ENCODE peak calls at places on chromosome 2, in four cellular contexts. One of them, this sample, is unnamed. For H3K4me1, the result is how much of the 10 kb centered on the place peaks cover.

GRCh38 chr2:10536569-10537133 is 88.5 kb upstream of the ODC1 start:
- DNase-seq in aorta: no peak
- DNase-seq in body of pancreas: no peak
- DNase-seq in effector memory CD4-positive, alpha-beta T cell: no peak
- DNase-seq in this sample: no peak

GRCh38 chr2:213238753-213239591 is 45.3 kb upstream of the SPAG16 start:
- DNase-seq in aorta: no peak
- DNase-seq in body of pancreas: peak
- DNase-seq in effector memory CD4-positive, alpha-beta T cell: no peak
- DNase-seq in this sample: no peak

GRCh38 chr2:12835733-12836132 is 119.0 kb downstream of the TRIB2 start:
- DNase-seq in aorta: no peak
- DNase-seq in body of pancreas: no peak
- DNase-seq in effector memory CD4-positive, alpha-beta T cell: no peak
- DNase-seq in this sample: no peak

GRCh38 chr2:108184421-108184820 is 55.3 kb upstream of the SULT1C3 start:
- DNase-seq in aorta: no peak
- DNase-seq in body of pancreas: no peak
- DNase-seq in effector memory CD4-positive, alpha-beta T cell: no peak
- DNase-seq in this sample: no peak

GRCh38 chr2:147679664-147680502 is 164.9 kb upstream of the ACVR2A start:
- DNase-seq in aorta: no peak
- DNase-seq in body of pancreas: no peak
- DNase-seq in effector memory CD4-positive, alpha-beta T cell: no peak
- DNase-seq in this sample: no peak

GRCh38 chr2:10439971-10440370 is 8.2 kb downstream of the ODC1 start:
- DNase-seq in aorta: no peak
- DNase-seq in body of pancreas: no peak
- DNase-seq in effector memory CD4-positive, alpha-beta T cell: no peak
- DNase-seq in this sample: no peak

GRCh38 chr2:102116675-102117471 is 25.7 kb upstream of the IL1R1 start:
- DNase-seq in aorta: no peak
- DNase-seq in body of pancreas: no peak
- DNase-seq in effector memory CD4-positive, alpha-beta T cell: no peak
- DNase-seq in this sample: no peak

GRCh38 chr2:71385008-71385407 is 53.4 kb downstream of the ZNF638 start:
- DNase-seq in aorta: no peak
- DNase-seq in body of pancreas: no peak
- DNase-seq in effector memory CD4-positive, alpha-beta T cell: no peak
- DNase-seq in this sample: no peak

GRCh38 chr2:107729456-107729855 is 97.2 kb upstream of the RGPD4 start:
- DNase-seq in aorta: no peak
- DNase-seq in body of pancreas: no peak
- DNase-seq in effector memory CD4-positive, alpha-beta T cell: no peak
- DNase-seq in this sample: no peak

GRCh38 chr2:164642946-164643555 is 21.8 kb upstream of the GRB14 start:
- DNase-seq in aorta: no peak
- DNase-seq in body of pancreas: no peak
- DNase-seq in effector memory CD4-positive, alpha-beta T cell: no peak
- DNase-seq in this sample: no peak

GRCh38 chr2:86410581-86410980 is 30.6 kb upstream of the KDM3A start:
- DNase-seq in aorta: no peak
- DNase-seq in body of pancreas: no peak
- DNase-seq in effector memory CD4-positive, alpha-beta T cell: no peak
- DNase-seq in this sample: no peak

GRCh38 chr2:171522057-171522803 is at the start of gene CYBRD1:
- DNase-seq in aorta: peak
- DNase-seq in body of pancreas: peak
- DNase-seq in effector memory CD4-positive, alpha-beta T cell: no peak
- DNase-seq in this sample: no peak

GRCh38 chr2:38178142-38178541 is 102.2 kb upstream of the CYP1B1 start:
- DNase-seq in aorta: no peak
- DNase-seq in body of pancreas: no peak
- DNase-seq in effector memory CD4-positive, alpha-beta T cell: no peak
- DNase-seq in this sample: no peak

GRCh38 chr2:98027535-98027934 is 31.8 kb upstream of the TMEM131 start:
- DNase-seq in aorta: no peak
- DNase-seq in body of pancreas: no peak
- DNase-seq in effector memory CD4-positive, alpha-beta T cell: no peak
- DNase-seq in this sample: no peak

GRCh38 chr2:29522951-29523669 is 398.3 kb downstream of the ALK start:
- DNase-seq in aorta: no peak
- DNase-seq in body of pancreas: no peak
- DNase-seq in effector memory CD4-positive, alpha-beta T cell: no peak
- DNase-seq in this sample: no peak

GRCh38 chr2:50346104-50346503 is 685.8 kb downstream of the NRXN1 start:
- DNase-seq in aorta: no peak
- DNase-seq in body of pancreas: no peak
- DNase-seq in effector memory CD4-positive, alpha-beta T cell: no peak
- DNase-seq in this sample: no peak

GRCh38 chr2:55133467-55134315 is 83.4 kb upstream of the RTN4 start:
- DNase-seq in aorta: no peak
- DNase-seq in body of pancreas: no peak
- DNase-seq in effector memory CD4-positive, alpha-beta T cell: peak
- DNase-seq in this sample: peak

GRCh38 chr2:232901711-232902578 is 31.9 kb downstream of the SNORC start:
- DNase-seq in aorta: peak
- DNase-seq in body of pancreas: no peak
- DNase-seq in effector memory CD4-positive, alpha-beta T cell: no peak
- DNase-seq in this sample: no peak

GRCh38 chr2:22737144-22737543 is 647.8 kb upstream of the KLHL29 start:
- DNase-seq in aorta: no peak
- DNase-seq in body of pancreas: no peak
- DNase-seq in effector memory CD4-positive, alpha-beta T cell: no peak
- DNase-seq in this sample: no peak

GRCh38 chr2:38907743-38908562 is 18.3 kb downstream of the ARHGEF33 start:
- DNase-seq in aorta: no peak
- DNase-seq in body of pancreas: no peak
- DNase-seq in effector memory CD4-positive, alpha-beta T cell: no peak
- DNase-seq in this sample: no peak

GRCh38 chr2:173229086-173229485 is 125.6 kb upstream of the CDCA7 start:
- DNase-seq in aorta: no peak
- DNase-seq in body of pancreas: no peak
- DNase-seq in effector memory CD4-positive, alpha-beta T cell: no peak
- DNase-seq in this sample: no peak

GRCh38 chr2:230137902-230138539 is 69.3 kb upstream of the SLC16A14 start:
- DNase-seq in aorta: no peak
- DNase-seq in body of pancreas: no peak
- DNase-seq in effector memory CD4-positive, alpha-beta T cell: no peak
- DNase-seq in this sample: no peak

GRCh38 chr2:182893666-182894065 is 27.2 kb upstream of the FRZB start:
- DNase-seq in aorta: no peak
- DNase-seq in body of pancreas: no peak
- DNase-seq in effector memory CD4-positive, alpha-beta T cell: no peak
- DNase-seq in this sample: no peak

GRCh38 chr2:20065885-20066602 is 14.6 kb upstream of the LAPTM4A start:
- DNase-seq in aorta: peak
- DNase-seq in body of pancreas: peak
- DNase-seq in effector memory CD4-positive, alpha-beta T cell: no peak
- DNase-seq in this sample: no peak

GRCh38 chr2:239308696-239309397 is 92.0 kb downstream of the HDAC4 start:
- DNase-seq in aorta: peak
- DNase-seq in body of pancreas: peak
- DNase-seq in effector memory CD4-positive, alpha-beta T cell: no peak
- DNase-seq in this sample: no peak
- H3K4me3 ChIP-seq in aorta: no peak
- H3K4me3 ChIP-seq in body of pancreas: no peak
- H3K4me3 ChIP-seq in effector memory CD4-positive, alpha-beta T cell: no peak
- H3K4me3 ChIP-seq in this sample: no peak

GRCh38 chr2:217821536-217822147 is 181.2 kb downstream of the TNS1 start:
- DNase-seq in aorta: no peak
- DNase-seq in body of pancreas: no peak
- DNase-seq in effector memory CD4-positive, alpha-beta T cell: no peak
- DNase-seq in this sample: no peak
- H3K4me1 ChIP-seq in aorta: under half
- H3K4me1 ChIP-seq in body of pancreas: under half
- H3K4me1 ChIP-seq in effector memory CD4-positive, alpha-beta T cell: under half
- H3K4me1 ChIP-seq in this sample: under half

GRCh38 chr2:26975656-26976055 is 5.2 kb downstream of the MAPRE3 start:
- DNase-seq in aorta: no peak
- DNase-seq in body of pancreas: no peak
- DNase-seq in effector memory CD4-positive, alpha-beta T cell: no peak
- DNase-seq in this sample: no peak

GRCh38 chr2:26977012-26977411 is 6.6 kb downstream of the MAPRE3 start:
- DNase-seq in aorta: no peak
- DNase-seq in body of pancreas: no peak
- DNase-seq in effector memory CD4-positive, alpha-beta T cell: no peak
- DNase-seq in this sample: no peak

GRCh38 chr2:26971911-26972786 is 1.7 kb downstream of the MAPRE3 start:
- DNase-seq in aorta: no peak
- DNase-seq in body of pancreas: no peak
- DNase-seq in effector memory CD4-positive, alpha-beta T cell: no peak
- DNase-seq in this sample: no peak

GRCh38 chr2:26976242-26976641 is 5.8 kb downstream of the MAPRE3 start:
- DNase-seq in aorta: no peak
- DNase-seq in body of pancreas: no peak
- DNase-seq in effector memory CD4-positive, alpha-beta T cell: no peak
- DNase-seq in this sample: no peak

DNA sequence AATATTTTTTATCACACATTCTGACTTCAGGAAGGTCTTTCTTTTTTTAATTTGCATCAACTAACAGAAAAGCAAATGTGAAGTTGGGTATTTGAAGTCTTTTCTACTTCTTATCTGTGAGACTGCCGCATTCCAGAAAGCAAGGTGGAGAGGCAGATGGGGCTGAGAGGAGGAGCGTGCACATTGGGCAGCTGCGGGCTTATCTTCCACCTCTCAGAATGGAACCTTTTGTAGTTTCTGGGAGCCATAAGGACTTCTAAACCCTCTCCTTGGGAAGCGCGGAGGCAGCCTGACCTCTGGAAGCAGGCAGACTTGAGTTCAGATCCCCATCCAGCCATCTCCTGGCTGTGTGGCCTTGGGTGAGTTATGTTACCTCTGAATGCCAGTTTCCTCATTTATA is 3.9 kb downstream of the MAPRE3 start:
- DNase-seq in aorta: no peak
- DNase-seq in body of pancreas: no peak
- DNase-seq in effector memory CD4-positive, alpha-beta T cell: no peak
- DNase-seq in this sample: no peak
- H3K4me3 ChIP-seq in aorta: no peak
- H3K4me3 ChIP-seq in body of pancreas: no peak
- H3K4me3 ChIP-seq in effector memory CD4-positive, alpha-beta T cell: no peak
- H3K4me3 ChIP-seq in this sample: no peak

GRCh38 chr2:218066946-218067515 is 2.0 kb upstream of the RUFY4 start:
- DNase-seq in aorta: peak
- DNase-seq in body of pancreas: no peak
- DNase-seq in effector memory CD4-positive, alpha-beta T cell: no peak
- DNase-seq in this sample: no peak

GRCh38 chr2:218063541-218064295 is 5.3 kb upstream of the RUFY4 start:
- DNase-seq in aorta: no peak
- DNase-seq in body of pancreas: no peak
- DNase-seq in effector memory CD4-positive, alpha-beta T cell: no peak
- DNase-seq in this sample: no peak

GRCh38 chr2:218060950-218061660 is 7.9 kb upstream of the RUFY4 start:
- DNase-seq in aorta: no peak
- DNase-seq in body of pancreas: no peak
- DNase-seq in effector memory CD4-positive, alpha-beta T cell: no peak
- DNase-seq in this sample: no peak

GRCh38 chr2:218067523-218067922 is 1.5 kb upstream of the RUFY4 start:
- DNase-seq in aorta: no peak
- DNase-seq in body of pancreas: no peak
- DNase-seq in effector memory CD4-positive, alpha-beta T cell: no peak
- DNase-seq in this sample: no peak

GRCh38 chr2:218065239-218066006 is 3.6 kb upstream of the RUFY4 start:
- DNase-seq in aorta: peak
- DNase-seq in body of pancreas: no peak
- DNase-seq in effector memory CD4-positive, alpha-beta T cell: no peak
- DNase-seq in this sample: no peak
- H3K4me1 ChIP-seq in aorta: under half
- H3K4me1 ChIP-seq in body of pancreas: under half
- H3K4me1 ChIP-seq in effector memory CD4-positive, alpha-beta T cell: under half
- H3K4me1 ChIP-seq in this sample: under half